ENCODE peak calls at places on chromosomes 12 and 14, in nine cellular contexts. W is dermis blood vessel endothelial cell, Q is Right ventricle myocardium superior, I is anterior cingulate cortex, U is right atrium auricular region, X is RWPE2, G is GM20000, H is GM19239, K is GM23338. R is an unnamed sample.

GRCh38 chr12:70876952-70877351 is 43.6 kb downstream of the PTPRR start:
- DNase-seq in W (no peak), Q (no peak), I (no peak), U (no peak), X (no peak), G (no peak), H (no peak), K (no peak), R (no peak)

GRCh38 chr14:59229653-59230406 is 41.4 kb downstream of the DAAM1 start:
- DNase-seq in W (no peak), Q (no peak), I (no peak), U (no peak), X (no peak), G (no peak), H (no peak), K (no peak), R (no peak)

GRCh38 chr14:30125322-30125944 is 197.8 kb upstream of the PRKD1 start:
- DNase-seq in W (no peak), Q (no peak), I (no peak), U (no peak), X (no peak), G (no peak), H (no peak), K (no peak), R (no peak)

GRCh38 chr12:46983959-46984833 is 95.2 kb upstream of the PCED1B start:
- DNase-seq in W (peak; percentile 76), Q (no peak), I (no peak), U (no peak), X (no peak), G (peak; percentile 40), H (peak; percentile 4), K (peak; percentile 80), R (no peak)

GRCh38 chr12:96350982-96351381 is 49.3 kb downstream of the CDK17 start:
- DNase-seq in W (no peak), Q (no peak), I (no peak), U (no peak), X (no peak), G (no peak), H (no peak), K (no peak), R (no peak)

GRCh38 chr12:23895792-23896218 is 53.7 kb downstream of the SOX5 start:
- DNase-seq in W (no peak), Q (no peak), I (peak; percentile 40), U (no peak), X (no peak), G (no peak), H (no peak), K (peak; percentile 74), R (no peak)

GRCh38 chr12:93177208-93178153 is 200.2 kb upstream of the NUDT4 start:
- DNase-seq in W (peak; percentile 72), Q (no peak), I (no peak), U (no peak), X (no peak), G (no peak), H (no peak), K (no peak), R (no peak)

GRCh38 chr12:49615725-49616124 is 7.6 kb upstream of the PRPF40B start:
- DNase-seq in W (no peak), Q (no peak), I (no peak), U (no peak), X (no peak), G (no peak), H (no peak), K (no peak), R (peak; percentile 18)

GRCh38 chr14:58151701-58152568 is at the start of gene ARMH4:
- DNase-seq in W (peak; percentile 79), Q (peak; percentile 93), I (peak; percentile 79), U (peak; percentile 81), X (peak; percentile 89), G (peak; percentile 70), H (peak; percentile 57), K (peak; percentile 95), R (peak; percentile 17)

GRCh38 chr12:62001424-62001823 is 258.8 kb upstream of the USP15 start:
- DNase-seq in W (no peak), Q (no peak), I (no peak), U (no peak), X (no peak), G (no peak), H (no peak), K (no peak), R (no peak)

GRCh38 chr12:6316921-6317692 is 6.6 kb downstream of the PLEKHG6 start:
- DNase-seq in W (no peak), Q (no peak), I (no peak), U (no peak), X (no peak), G (no peak), H (no peak), K (no peak), R (no peak)

GRCh38 chr14:89540009-89540829 is 123.2 kb upstream of the FOXN3 start:
- DNase-seq in W (no peak), Q (no peak), I (no peak), U (no peak), X (no peak), G (no peak), H (no peak), K (no peak), R (no peak)

GRCh38 chr12:106205208-106206069 is 42.4 kb downstream of the CKAP4 start:
- DNase-seq in W (peak; percentile 36), Q (peak; percentile 81), I (no peak), U (no peak), X (no peak), G (no peak), H (no peak), K (peak; percentile 25), R (no peak)

GRCh38 chr12:51793201-51793600 is 55.3 kb downstream of the FIGNL2 start:
- DNase-seq in W (no peak), Q (no peak), I (no peak), U (no peak), X (no peak), G (no peak), H (no peak), K (no peak), R (no peak)

GRCh38 chr12:2460051-2460450 is 334.7 kb upstream of the FKBP4 start:
- DNase-seq in W (no peak), Q (no peak), I (no peak), U (no peak), X (no peak), G (no peak), H (no peak), K (no peak), R (no peak)

GRCh38 chr14:95761436-95761835 is 47.5 kb upstream of the TCL1A start:
- DNase-seq in W (no peak), Q (no peak), I (no peak), U (no peak), X (no peak), G (no peak), H (no peak), K (no peak), R (no peak)